ENCODE peak calls at places on chromosomes 3 and 15, in seven cellular contexts. W, R, U, B, I, X and E are unnamed samples.

GRCh38 chr3:39809995-39810595 is 686 bp downstream of the MYRIP start:
- DNase-seq in W (no peak), R (no peak), U (no peak), B (peak), I (peak), X (no peak), E (peak)

GRCh38 chr3:129521702-129522101 is 6.7 kb upstream of the RHO start:
- DNase-seq in W (no peak), R (no peak), U (no peak), B (no peak), I (no peak), X (no peak), E (no peak)

GRCh38 chr15:68204361-68204760 is 771 bp downstream of the CALML4 start:
- DNase-seq in W (no peak), R (no peak), U (no peak), B (peak), I (no peak), X (no peak), E (no peak)

GRCh38 chr3:4897765-4898453 is 81.3 kb upstream of the BHLHE40 start:
- DNase-seq in W (no peak), R (no peak), U (no peak), B (no peak), I (no peak), X (peak), E (no peak)

GRCh38 chr15:52008698-52009434 is 10.2 kb upstream of the MAPK6 start:
- DNase-seq in W (no peak), R (no peak), U (no peak), B (no peak), I (no peak), X (no peak), E (no peak)

GRCh38 chr3:159860727-159861126 is 127.9 kb upstream of the IL12A start:
- DNase-seq in W (no peak), R (no peak), U (no peak), B (no peak), I (no peak), X (no peak), E (no peak)

GRCh38 chr15:65525622-65526021 is 4.6 kb upstream of the HACD3 start:
- DNase-seq in W (no peak), R (no peak), U (no peak), B (no peak), I (peak), X (peak), E (no peak)

GRCh38 chr3:48422272-48422671 is 7.6 kb downstream of the PLXNB1 start:
- DNase-seq in W (no peak), R (no peak), U (no peak), B (no peak), I (no peak), X (no peak), E (no peak)

GRCh38 chr3:133153382-133153781 is 115.2 kb downstream of the TMEM108 start:
- DNase-seq in W (no peak), R (no peak), U (no peak), B (no peak), I (no peak), X (no peak), E (no peak)

GRCh38 chr3:45034612-45035252 is 8.6 kb downstream of the CLEC3B start:
- DNase-seq in W (peak), R (no peak), U (no peak), B (peak), I (no peak), X (no peak), E (no peak)

GRCh38 chr3:174620138-174620537 is 239.0 kb upstream of the NAALADL2 start:
- DNase-seq in W (no peak), R (peak), U (peak), B (no peak), I (peak), X (no peak), E (no peak)

GRCh38 chr3:120743556-120744195 is 1.1 kb downstream of the GTF2E1 start:
- DNase-seq in W (no peak), R (peak), U (no peak), B (no peak), I (no peak), X (no peak), E (peak)

GRCh38 chr3:127212231-127212630 is 19.3 kb downstream of the PRR23E start:
- DNase-seq in W (no peak), R (no peak), U (no peak), B (no peak), I (no peak), X (no peak), E (no peak)

GRCh38 chr3:154758109-154758868 is 321.8 kb upstream of the MME start:
- DNase-seq in W (no peak), R (peak), U (peak), B (no peak), I (peak), X (peak), E (no peak)

GRCh38 chr3:31754575-31755278 is 222.0 kb downstream of the STT3B start:
- DNase-seq in W (no peak), R (no peak), U (no peak), B (no peak), I (no peak), X (no peak), E (no peak)

GRCh38 chr3:33940149-33940548 is 141.7 kb downstream of the PDCD6IP start:
- DNase-seq in W (no peak), R (peak), U (no peak), B (no peak), I (no peak), X (peak), E (no peak)

GRCh38 chr3:160490166-160490565 is 40.6 kb upstream of the TRIM59 start:
- DNase-seq in W (no peak), R (no peak), U (no peak), B (no peak), I (no peak), X (no peak), E (no peak)

GRCh38 chr3:161163297-161163696 is 57.8 kb upstream of the NMD3 start:
- DNase-seq in W (no peak), R (peak), U (peak), B (no peak), I (peak), X (peak), E (no peak)

GRCh38 chr15:67957435-67958139 is 96.5 kb upstream of the PIAS1 start:
- DNase-seq in W (no peak), R (no peak), U (no peak), B (no peak), I (no peak), X (no peak), E (no peak)

GRCh38 chr15:73685981-73686380 is 1.8 kb downstream of the CD276 start:
- DNase-seq in W (no peak), R (no peak), U (no peak), B (no peak), I (no peak), X (no peak), E (no peak)

GRCh38 chr3:52834871-52835501 is at the start of gene MUSTN1:
- DNase-seq in W (no peak), R (peak), U (no peak), B (no peak), I (no peak), X (no peak), E (no peak)

GRCh38 chr3:135217730-135218129 is 422.7 kb downstream of the EPHB1 start:
- DNase-seq in W (no peak), R (no peak), U (no peak), B (no peak), I (no peak), X (no peak), E (no peak)

GRCh38 chr3:101861212-101861977 is 12.1 kb downstream of the NFKBIZ start:
- DNase-seq in W (no peak), R (no peak), U (no peak), B (no peak), I (no peak), X (no peak), E (no peak)

GRCh38 chr15:66085128-66085527 is 168.4 kb downstream of the MEGF11 start:
- DNase-seq in W (no peak), R (no peak), U (no peak), B (no peak), I (no peak), X (no peak), E (no peak)

GRCh38 chr15:64772964-64773363 is 2.4 kb downstream of the RBPMS2 start:
- DNase-seq in W (no peak), R (no peak), U (no peak), B (no peak), I (no peak), X (no peak), E (no peak)

GRCh38 chr15:80495406-80495942 is 91.3 kb downstream of the ARNT2 start:
- DNase-seq in W (no peak), R (no peak), U (no peak), B (no peak), I (no peak), X (no peak), E (no peak)

GRCh38 chr3:18649666-18650363 is 224.7 kb upstream of the SATB1 start:
- DNase-seq in W (no peak), R (no peak), U (no peak), B (no peak), I (no peak), X (no peak), E (no peak)